ENCODE peak calls at places on chromosomes 4 and X, in seven cellular contexts. A, E, O, F, D, J and T are unnamed samples.

GRCh38 chrX:77426811-77427210 is 20.4 kb upstream of the FGF16 start:
- DNase-seq in A (no peak), E (no peak), O (no peak), F (peak), D (no peak), J (no peak), T (no peak)

GRCh38 chr4:104749062-104749461 is 254.4 kb upstream of the CXXC4 start:
- DNase-seq in A (peak), E (no peak), O (no peak), F (no peak), D (no peak), J (no peak), T (no peak)

GRCh38 chrX:1392376-1393130 is 640 bp upstream of the SLC25A6 start:
- DNase-seq in A (peak), E (peak), O (peak), F (peak), D (peak), J (peak), T (peak)

GRCh38 chrX:69060631-69061408 is 104.4 kb downstream of the PJA1 start:
- DNase-seq in A (no peak), E (peak), O (peak), F (peak), D (peak), J (peak), T (no peak)

GRCh38 chrX:12979011-12979629 is 4.2 kb downstream of the TMSB4X start:
- DNase-seq in A (peak), E (no peak), O (no peak), F (no peak), D (no peak), J (no peak), T (no peak)

GRCh38 chr4:77185681-77186080 is 28.7 kb downstream of the CCNG2 start:
- DNase-seq in A (no peak), E (no peak), O (no peak), F (no peak), D (no peak), J (no peak), T (peak)

GRCh38 chr4:130336585-130337217 is 1240.7 kb downstream of the C4orf33 start:
- DNase-seq in A (no peak), E (peak), O (no peak), F (peak), D (no peak), J (no peak), T (no peak)

GRCh38 chr4:137253949-137254348 is 278.3 kb downstream of the PCDH18 start:
- DNase-seq in A (no peak), E (peak), O (no peak), F (no peak), D (no peak), J (no peak), T (no peak)

GRCh38 chr4:55378617-55379467 is 16.9 kb upstream of the TMEM165 start:
- DNase-seq in A (no peak), E (peak), O (no peak), F (peak), D (no peak), J (no peak), T (no peak)

GRCh38 chr4:184899261-184900134 is 73.7 kb upstream of the ACSL1 start:
- DNase-seq in A (no peak), E (no peak), O (no peak), F (peak), D (no peak), J (no peak), T (no peak)

GRCh38 chrX:50704987-50705386 is 109.0 kb downstream of the SHROOM4 start:
- DNase-seq in A (no peak), E (no peak), O (no peak), F (no peak), D (no peak), J (no peak), T (no peak)

GRCh38 chr4:151031831-151032605 is 16.9 kb upstream of the LRBA start:
- DNase-seq in A (peak), E (peak), O (no peak), F (peak), D (no peak), J (no peak), T (no peak)

GRCh38 chrX:132071260-132071659 is 48.2 kb downstream of the STK26 start:
- DNase-seq in A (peak), E (no peak), O (no peak), F (peak), D (no peak), J (no peak), T (peak)

GRCh38 chr4:101791189-101791572 is 651 bp downstream of the BANK1 start:
- DNase-seq in A (no peak), E (no peak), O (no peak), F (no peak), D (no peak), J (no peak), T (peak)

GRCh38 chr4:73446336-73446938 is 10.4 kb downstream of the AFP start:
- DNase-seq in A (peak), E (peak), O (no peak), F (peak), D (no peak), J (no peak), T (no peak)

GRCh38 chr4:180809439-180809838 is 1433.8 kb upstream of the TENM3 start:
- DNase-seq in A (peak), E (no peak), O (no peak), F (no peak), D (no peak), J (no peak), T (no peak)

GRCh38 chr4:1113311-1114009 is at the start of gene RNF212:
- DNase-seq in A (peak), E (no peak), O (peak), F (no peak), D (peak), J (peak), T (peak)

GRCh38 chrX:1355131-1355799 is 18.7 kb downstream of the IL3RA start:
- DNase-seq in A (no peak), E (no peak), O (peak), F (no peak), D (no peak), J (peak), T (no peak)

GRCh38 chrX:23904096-23904495 is 3.6 kb downstream of the APOO start:
- DNase-seq in A (no peak), E (no peak), O (peak), F (no peak), D (no peak), J (no peak), T (no peak)

GRCh38 chrX:2500091-2500680 is 590 bp downstream of the DHRSX start:
- DNase-seq in A (no peak), E (peak), O (peak), F (peak), D (peak), J (peak), T (peak)

GRCh38 chr4:7988437-7988836 is 48.8 kb upstream of the AFAP1 start:
- DNase-seq in A (no peak), E (peak), O (no peak), F (peak), D (no peak), J (no peak), T (no peak)

GRCh38 chr4:112182604-112183003 is 37.4 kb downstream of the FAM241A start:
- DNase-seq in A (no peak), E (no peak), O (no peak), F (no peak), D (no peak), J (no peak), T (no peak)

GRCh38 chr4:27217261-27217769 is 356.7 kb downstream of the STIM2 start:
- DNase-seq in A (no peak), E (peak), O (no peak), F (peak), D (no peak), J (no peak), T (no peak)

GRCh38 chrX:77979870-77980269 is 10.4 kb upstream of the PGAM4 start:
- DNase-seq in A (no peak), E (no peak), O (no peak), F (no peak), D (no peak), J (no peak), T (no peak)

GRCh38 chr4:47367761-47368160 is 95.7 kb downstream of the COMMD8 start:
- DNase-seq in A (no peak), E (no peak), O (no peak), F (no peak), D (no peak), J (no peak), T (no peak)

GRCh38 chrX:101639583-101639982 is 20.1 kb downstream of the ARMCX2 start:
- DNase-seq in A (no peak), E (no peak), O (no peak), F (no peak), D (no peak), J (no peak), T (no peak)

GRCh38 chr4:106315476-106315967 is 487 bp downstream of the TBCK start:
- DNase-seq in A (peak), E (no peak), O (no peak), F (peak), D (no peak), J (no peak), T (no peak)

GRCh38 chr4:3145251-3145908 is 70.9 kb downstream of the HTT start:
- DNase-seq in A (no peak), E (peak), O (no peak), F (no peak), D (no peak), J (no peak), T (peak)

GRCh38 chr4:185512516-185512915 is 22.8 kb downstream of the PDLIM3 start:
- DNase-seq in A (no peak), E (peak), O (no peak), F (no peak), D (no peak), J (no peak), T (no peak)

GRCh38 chrX:65745992-65746391 is 78.5 kb downstream of the MSN start:
- DNase-seq in A (no peak), E (no peak), O (no peak), F (peak), D (no peak), J (no peak), T (no peak)

GRCh38 chr4:100849319-100849718 is 331.5 kb upstream of the EMCN start:
- DNase-seq in A (no peak), E (no peak), O (no peak), F (no peak), D (no peak), J (no peak), T (peak)

GRCh38 chrX:107076158-107076557 is 42.5 kb downstream of the RBM41 start:
- DNase-seq in A (no peak), E (no peak), O (no peak), F (no peak), D (no peak), J (no peak), T (no peak)

GRCh38 chrX:79366888-79367749 is at the start of gene ITM2A:
- DNase-seq in A (peak), E (no peak), O (peak), F (no peak), D (peak), J (peak), T (peak)

GRCh38 chr4:140757220-140757607 is 1.0 kb upstream of the TBC1D9 start:
- DNase-seq in A (no peak), E (no peak), O (no peak), F (no peak), D (no peak), J (no peak), T (no peak)

GRCh38 chrX:138128025-138128671 is 562.2 kb downstream of the ZIC3 start:
- DNase-seq in A (peak), E (no peak), O (peak), F (peak), D (peak), J (no peak), T (peak)

GRCh38 chr4:34417160-34417559 is 1827.2 kb downstream of the ARAP2 start:
- DNase-seq in A (no peak), E (peak), O (no peak), F (no peak), D (no peak), J (no peak), T (no peak)

GRCh38 chrX:15947648-15948317 is 93.2 kb upstream of the AP1S2 start:
- DNase-seq in A (no peak), E (peak), O (peak), F (peak), D (no peak), J (no peak), T (no peak)

GRCh38 chrX:56786889-56787733 is 58.1 kb downstream of the NBDY start:
- DNase-seq in A (no peak), E (no peak), O (no peak), F (no peak), D (no peak), J (no peak), T (no peak)